ENCODE peak calls at places on chromosome 14, in nine cellular contexts. I, L, T, P, J, A, O, Q and V are unnamed samples.

GRCh38 chr14:64464695-64465094 is 604 bp upstream of the AKAP5 start:
- DNase-seq in L (no peak), A (no peak), Q (no peak), T (no peak), I (no peak), O (no peak), P (no peak), J (no peak), V (peak)

GRCh38 chr14:99357856-99358390 is 85.9 kb upstream of the BCL11B start:
- DNase-seq in Q (no peak), T (no peak), J (no peak), P (no peak), O (no peak), A (no peak), L (no peak), I (no peak), V (no peak)

GRCh38 chr14:103308717-103309616 is 25.1 kb upstream of the EIF5 start:
- DNase-seq in A (no peak), Q (no peak), P (no peak), J (no peak), L (no peak), O (no peak), T (no peak), I (no peak), V (no peak)

GRCh38 chr14:73311710-73312035 is 74.4 kb downstream of the PAPLN start:
- DNase-seq in T (no peak), J (no peak), A (no peak), O (no peak), P (no peak), Q (peak), I (no peak), L (no peak), V (no peak)

GRCh38 chr14:60277605-60278190 is 28.7 kb downstream of the PPM1A start:
- DNase-seq in P (no peak), J (no peak), L (no peak), I (no peak), O (no peak), A (no peak), Q (no peak), T (no peak), V (no peak)

GRCh38 chr14:30651934-30652333 is 29.8 kb downstream of the SCFD1 start:
- DNase-seq in J (no peak), P (no peak), Q (no peak), O (no peak), A (no peak), T (no peak), I (no peak), L (no peak), V (no peak)

GRCh38 chr14:91171291-91171690 is 57.4 kb downstream of the DGLUCY start:
- DNase-seq in O (no peak), T (no peak), J (no peak), L (no peak), I (no peak), A (no peak), Q (no peak), P (no peak), V (no peak)

GRCh38 chr14:21494902-21495762 is 16.0 kb downstream of the METTL3 start:
- DNase-seq in T (no peak), P (no peak), A (no peak), J (no peak), Q (peak), I (no peak), L (no peak), O (no peak), V (no peak)

GRCh38 chr14:95496690-95497241 is 19.7 kb downstream of the SYNE3 start:
- DNase-seq in T (no peak), Q (peak), L (peak), O (no peak), I (no peak), P (no peak), J (no peak), A (no peak), V (no peak)

GRCh38 chr14:99735189-99736135 is 51.4 kb downstream of the CYP46A1 start:
- DNase-seq in L (no peak), T (no peak), I (no peak), A (no peak), P (no peak), Q (no peak), O (peak), J (no peak), V (no peak)

GRCh38 chr14:33062881-33063280 is 124.2 kb downstream of the NPAS3 start:
- DNase-seq in T (peak), O (no peak), Q (peak), J (no peak), A (no peak), I (peak), L (no peak), P (peak), V (no peak)

GRCh38 chr14:38496092-38496491 is 240.2 kb upstream of the CLEC14A start:
- DNase-seq in T (no peak), A (no peak), L (no peak), I (no peak), Q (no peak), J (no peak), O (no peak), P (no peak), V (no peak)

GRCh38 chr14:77593501-77593911 is 22.9 kb downstream of the SPTLC2 start:
- DNase-seq in O (no peak), T (no peak), P (peak), L (peak), Q (peak), A (no peak), J (no peak), I (peak), V (peak)

GRCh38 chr14:67940894-67941455 is 121.4 kb downstream of the RAD51B start:
- DNase-seq in J (no peak), P (peak), L (no peak), O (no peak), T (peak), Q (peak), I (peak), A (peak), V (no peak)

GRCh38 chr14:87153391-87153790 is 839.6 kb downstream of the GALC start:
- DNase-seq in I (no peak), L (no peak), J (no peak), T (no peak), Q (no peak), A (no peak), O (no peak), P (no peak), V (no peak)

GRCh38 chr14:24443053-24443683 is 592 bp upstream of the SDR39U1 start:
- DNase-seq in O (no peak), I (no peak), P (peak), Q (no peak), T (no peak), J (no peak), A (no peak), L (peak), V (no peak)

GRCh38 chr14:67881225-67881624 is 61.6 kb downstream of the RAD51B start:
- DNase-seq in O (no peak), Q (no peak), T (no peak), J (no peak), L (no peak), I (no peak), P (no peak), A (no peak), V (no peak)

GRCh38 chr14:89041245-89041585 is 216.8 kb downstream of the TTC8 start:
- DNase-seq in J (no peak), Q (no peak), A (no peak), T (no peak), L (no peak), I (no peak), O (peak), P (no peak), V (no peak)

GRCh38 chr14:40292664-40293063 is 860.4 kb upstream of the FBXO33 start:
- DNase-seq in O (no peak), P (no peak), J (no peak), I (no peak), T (no peak), Q (no peak), L (peak), A (no peak), V (no peak)

GRCh38 chr14:101780887-101781239 is 19.4 kb downstream of the PPP2R5C start:
- DNase-seq in I (no peak), A (no peak), O (no peak), L (no peak), P (peak), T (no peak), J (no peak), Q (no peak), V (no peak)

GRCh38 chr14:104753528-104754212 is 723 bp downstream of the SIVA1 start:
- DNase-seq in T (no peak), I (peak), L (no peak), Q (no peak), A (no peak), O (no peak), P (no peak), J (no peak), V (no peak)

GRCh38 chr14:59585891-59586554 is 9.4 kb upstream of the CCDC175 start:
- DNase-seq in I (no peak), P (no peak), A (no peak), J (no peak), O (no peak), L (no peak), T (no peak), Q (peak), V (no peak)

GRCh38 chr14:105854600-105855245 is 328.3 kb downstream of the TMEM121 start:
- DNase-seq in A (no peak), P (no peak), T (no peak), Q (no peak), L (peak), O (peak), J (no peak), I (no peak), V (no peak)